ENCODE peak calls at places on chromosomes 5 and 9, in ten cellular contexts. One of them, this sample, is unnamed.

GRCh38 chr9:2605246-2605645 is 16.3 kb upstream of the VLDLR start:
- DNase-seq in Peyer's patch: no peak
- DNase-seq in lung: no peak
- DNase-seq in OCI-LY7: no peak
- DNase-seq in heart left ventricle: no peak
- DNase-seq in dorsolateral prefrontal cortex: no peak
- DNase-seq in tibial artery: no peak
- DNase-seq in CD8-positive, alpha-beta T cell: no peak
- DNase-seq in iPS DF 6.9: no peak
- DNase-seq in Panc1: no peak
- DNase-seq in this sample: no peak

GRCh38 chr9:6229604-6230003 is 14.0 kb downstream of the IL33 start:
- DNase-seq in Panc1: no peak
- DNase-seq in OCI-LY7: no peak
- DNase-seq in iPS DF 6.9: no peak
- DNase-seq in lung: no peak
- DNase-seq in heart left ventricle: no peak
- DNase-seq in tibial artery: no peak
- DNase-seq in dorsolateral prefrontal cortex: no peak
- DNase-seq in Peyer's patch: no peak
- DNase-seq in CD8-positive, alpha-beta T cell: no peak
- DNase-seq in this sample: no peak

GRCh38 chr5:24598926-24599325 is 45.9 kb downstream of the CDH10 start:
- DNase-seq in iPS DF 6.9: no peak
- DNase-seq in Peyer's patch: no peak
- DNase-seq in OCI-LY7: no peak
- DNase-seq in lung: no peak
- DNase-seq in heart left ventricle: no peak
- DNase-seq in tibial artery: no peak
- DNase-seq in dorsolateral prefrontal cortex: no peak
- DNase-seq in CD8-positive, alpha-beta T cell: no peak
- DNase-seq in Panc1: no peak
- DNase-seq in this sample: no peak

GRCh38 chr5:78816143-78816765 is 167.7 kb upstream of the LHFPL2 start:
- DNase-seq in iPS DF 6.9: no peak
- DNase-seq in Panc1: no peak
- DNase-seq in lung: no peak
- DNase-seq in tibial artery: no peak
- DNase-seq in dorsolateral prefrontal cortex: no peak
- DNase-seq in heart left ventricle: no peak
- DNase-seq in Peyer's patch: no peak
- DNase-seq in OCI-LY7: no peak
- DNase-seq in CD8-positive, alpha-beta T cell: no peak
- DNase-seq in this sample: no peak

GRCh38 chr9:14317667-14318255 is 3.8 kb upstream of the NFIB start:
- DNase-seq in tibial artery: no peak
- DNase-seq in lung: no peak
- DNase-seq in Panc1: no peak
- DNase-seq in dorsolateral prefrontal cortex: no peak
- DNase-seq in Peyer's patch: no peak
- DNase-seq in CD8-positive, alpha-beta T cell: no peak
- DNase-seq in heart left ventricle: no peak
- DNase-seq in OCI-LY7: peak
- DNase-seq in iPS DF 6.9: no peak
- DNase-seq in this sample: no peak

GRCh38 chr5:34666392-34667080 is 10.4 kb downstream of the RAI14 start:
- DNase-seq in Panc1: no peak
- DNase-seq in CD8-positive, alpha-beta T cell: no peak
- DNase-seq in heart left ventricle: no peak
- DNase-seq in tibial artery: no peak
- DNase-seq in OCI-LY7: no peak
- DNase-seq in dorsolateral prefrontal cortex: no peak
- DNase-seq in Peyer's patch: no peak
- DNase-seq in iPS DF 6.9: no peak
- DNase-seq in lung: no peak
- DNase-seq in this sample: no peak

GRCh38 chr5:162410365-162410764 is 342.8 kb downstream of the GABRG2 start:
- DNase-seq in heart left ventricle: no peak
- DNase-seq in OCI-LY7: no peak
- DNase-seq in iPS DF 6.9: no peak
- DNase-seq in Peyer's patch: no peak
- DNase-seq in Panc1: no peak
- DNase-seq in dorsolateral prefrontal cortex: no peak
- DNase-seq in CD8-positive, alpha-beta T cell: no peak
- DNase-seq in tibial artery: no peak
- DNase-seq in lung: no peak
- DNase-seq in this sample: no peak

GRCh38 chr9:109409998-109410397 is 88.1 kb downstream of the PTPN3 start:
- DNase-seq in Peyer's patch: no peak
- DNase-seq in heart left ventricle: no peak
- DNase-seq in lung: no peak
- DNase-seq in tibial artery: no peak
- DNase-seq in CD8-positive, alpha-beta T cell: no peak
- DNase-seq in dorsolateral prefrontal cortex: no peak
- DNase-seq in Panc1: no peak
- DNase-seq in OCI-LY7: no peak
- DNase-seq in iPS DF 6.9: peak
- DNase-seq in this sample: no peak

GRCh38 chr5:36200513-36200912 is 41.2 kb downstream of the NADK2 start:
- DNase-seq in Peyer's patch: no peak
- DNase-seq in Panc1: no peak
- DNase-seq in tibial artery: no peak
- DNase-seq in lung: no peak
- DNase-seq in CD8-positive, alpha-beta T cell: no peak
- DNase-seq in heart left ventricle: no peak
- DNase-seq in iPS DF 6.9: no peak
- DNase-seq in dorsolateral prefrontal cortex: no peak
- DNase-seq in OCI-LY7: no peak
- DNase-seq in this sample: no peak

GRCh38 chr9:29657821-29658220 is 2084.5 kb upstream of the C9orf72 start:
- DNase-seq in dorsolateral prefrontal cortex: no peak
- DNase-seq in CD8-positive, alpha-beta T cell: no peak
- DNase-seq in lung: no peak
- DNase-seq in Peyer's patch: no peak
- DNase-seq in Panc1: no peak
- DNase-seq in tibial artery: no peak
- DNase-seq in heart left ventricle: no peak
- DNase-seq in OCI-LY7: no peak
- DNase-seq in iPS DF 6.9: no peak
- DNase-seq in this sample: no peak

GRCh38 chr9:137172907-137173794 is 1.3 kb upstream of the TMEM210 start:
- DNase-seq in dorsolateral prefrontal cortex: no peak
- DNase-seq in heart left ventricle: no peak
- DNase-seq in Panc1: no peak
- DNase-seq in iPS DF 6.9: no peak
- DNase-seq in CD8-positive, alpha-beta T cell: no peak
- DNase-seq in OCI-LY7: no peak
- DNase-seq in tibial artery: no peak
- DNase-seq in lung: no peak
- DNase-seq in Peyer's patch: no peak
- DNase-seq in this sample: no peak

GRCh38 chr5:179313849-179314521 is 31.3 kb downstream of the ADAMTS2 start:
- DNase-seq in lung: peak
- DNase-seq in heart left ventricle: peak
- DNase-seq in tibial artery: peak
- DNase-seq in OCI-LY7: no peak
- DNase-seq in dorsolateral prefrontal cortex: peak
- DNase-seq in iPS DF 6.9: no peak
- DNase-seq in Panc1: no peak
- DNase-seq in Peyer's patch: peak
- DNase-seq in CD8-positive, alpha-beta T cell: no peak
- DNase-seq in this sample: peak

GRCh38 chr9:71857159-71857558 is 53.8 kb downstream of the ABHD17B start:
- DNase-seq in CD8-positive, alpha-beta T cell: no peak
- DNase-seq in heart left ventricle: no peak
- DNase-seq in Panc1: no peak
- DNase-seq in dorsolateral prefrontal cortex: no peak
- DNase-seq in OCI-LY7: no peak
- DNase-seq in iPS DF 6.9: no peak
- DNase-seq in Peyer's patch: no peak
- DNase-seq in lung: no peak
- DNase-seq in tibial artery: no peak
- DNase-seq in this sample: no peak

GRCh38 chr9:124675261-124676158 is 95.6 kb downstream of the NR6A1 start:
- DNase-seq in dorsolateral prefrontal cortex: no peak
- DNase-seq in CD8-positive, alpha-beta T cell: no peak
- DNase-seq in tibial artery: no peak
- DNase-seq in Panc1: no peak
- DNase-seq in iPS DF 6.9: no peak
- DNase-seq in Peyer's patch: no peak
- DNase-seq in OCI-LY7: no peak
- DNase-seq in heart left ventricle: no peak
- DNase-seq in lung: no peak
- DNase-seq in this sample: no peak

DNA sequence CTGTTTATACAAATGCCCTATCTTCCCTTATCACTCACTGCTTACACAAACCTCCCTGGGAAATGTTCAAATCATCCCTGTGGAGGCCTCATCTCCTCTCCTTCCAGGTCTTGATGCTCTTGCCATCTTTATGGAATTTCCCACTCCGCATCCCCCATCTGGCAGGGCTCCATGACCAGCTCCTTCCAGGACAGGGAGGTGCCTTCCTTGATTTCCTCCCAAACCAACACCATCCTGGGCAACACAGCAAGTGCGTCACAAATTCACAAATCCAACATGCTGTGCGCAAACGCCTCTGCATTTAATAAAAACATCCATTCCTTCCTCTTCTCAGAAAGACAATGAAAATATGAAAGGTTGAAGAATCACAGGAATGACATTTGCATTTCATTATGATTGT is 51.7 kb downstream of the EPB41L4A start:
- DNase-seq in OCI-LY7: no peak
- DNase-seq in heart left ventricle: peak
- DNase-seq in dorsolateral prefrontal cortex: no peak
- DNase-seq in lung: no peak
- DNase-seq in Peyer's patch: no peak
- DNase-seq in iPS DF 6.9: no peak
- DNase-seq in Panc1: no peak
- DNase-seq in tibial artery: no peak
- DNase-seq in CD8-positive, alpha-beta T cell: no peak
- DNase-seq in this sample: no peak
- H3K27ac ChIP-seq in OCI-LY7: no peak
- H3K27ac ChIP-seq in heart left ventricle: no peak
- H3K27ac ChIP-seq in dorsolateral prefrontal cortex: no peak
- H3K27ac ChIP-seq in lung: no peak
- H3K27ac ChIP-seq in Peyer's patch: no peak
- H3K27ac ChIP-seq in iPS DF 6.9: no peak
- H3K27ac ChIP-seq in Panc1: no peak
- H3K27ac ChIP-seq in tibial artery: no peak
- H3K27ac ChIP-seq in CD8-positive, alpha-beta T cell: no peak
- H3K27ac ChIP-seq in this sample: no peak

GRCh38 chr5:15502208-15502607 is 2.2 kb downstream of the FBXL7 start:
- DNase-seq in Peyer's patch: no peak
- DNase-seq in tibial artery: no peak
- DNase-seq in lung: no peak
- DNase-seq in Panc1: no peak
- DNase-seq in OCI-LY7: no peak
- DNase-seq in CD8-positive, alpha-beta T cell: no peak
- DNase-seq in iPS DF 6.9: no peak
- DNase-seq in heart left ventricle: no peak
- DNase-seq in dorsolateral prefrontal cortex: no peak
- DNase-seq in this sample: no peak

GRCh38 chr5:15501057-15501791 is 1.2 kb downstream of the FBXL7 start:
- DNase-seq in tibial artery: no peak
- DNase-seq in heart left ventricle: peak
- DNase-seq in iPS DF 6.9: no peak
- DNase-seq in OCI-LY7: no peak
- DNase-seq in Peyer's patch: no peak
- DNase-seq in lung: no peak
- DNase-seq in dorsolateral prefrontal cortex: peak
- DNase-seq in Panc1: no peak
- DNase-seq in CD8-positive, alpha-beta T cell: no peak
- DNase-seq in this sample: no peak

GRCh38 chr5:15499528-15500325 is at the start of gene FBXL7:
- DNase-seq in heart left ventricle: peak
- DNase-seq in CD8-positive, alpha-beta T cell: no peak
- DNase-seq in Panc1: no peak
- DNase-seq in dorsolateral prefrontal cortex: peak
- DNase-seq in iPS DF 6.9: no peak
- DNase-seq in OCI-LY7: no peak
- DNase-seq in tibial artery: peak
- DNase-seq in lung: peak
- DNase-seq in Peyer's patch: peak
- DNase-seq in this sample: peak

GRCh38 chr5:15496886-15497285 is 3.1 kb upstream of the FBXL7 start:
- DNase-seq in iPS DF 6.9: no peak
- DNase-seq in Peyer's patch: no peak
- DNase-seq in dorsolateral prefrontal cortex: no peak
- DNase-seq in CD8-positive, alpha-beta T cell: no peak
- DNase-seq in lung: no peak
- DNase-seq in Panc1: no peak
- DNase-seq in heart left ventricle: no peak
- DNase-seq in tibial artery: no peak
- DNase-seq in OCI-LY7: no peak
- DNase-seq in this sample: no peak

GRCh38 chr5:15500326-15500958 is 462 bp downstream of the FBXL7 start:
- DNase-seq in Panc1: no peak
- DNase-seq in Peyer's patch: peak
- DNase-seq in OCI-LY7: no peak
- DNase-seq in heart left ventricle: peak
- DNase-seq in CD8-positive, alpha-beta T cell: no peak
- DNase-seq in dorsolateral prefrontal cortex: peak
- DNase-seq in iPS DF 6.9: no peak
- DNase-seq in lung: peak
- DNase-seq in tibial artery: peak
- DNase-seq in this sample: no peak
- H3K4me3 ChIP-seq in Panc1: no peak
- H3K4me3 ChIP-seq in Peyer's patch: peak
- H3K4me3 ChIP-seq in OCI-LY7: no peak
- H3K4me3 ChIP-seq in heart left ventricle: peak
- H3K4me3 ChIP-seq in CD8-positive, alpha-beta T cell: no peak
- H3K4me3 ChIP-seq in dorsolateral prefrontal cortex: peak
- H3K4me3 ChIP-seq in iPS DF 6.9: peak
- H3K4me3 ChIP-seq in lung: peak
- H3K4me3 ChIP-seq in tibial artery: peak
- H3K4me3 ChIP-seq in this sample: peak

GRCh38 chr9:31325778-31326177 is 1058.7 kb upstream of the ACO1 start:
- DNase-seq in heart left ventricle: no peak
- DNase-seq in iPS DF 6.9: no peak
- DNase-seq in Peyer's patch: no peak
- DNase-seq in OCI-LY7: no peak
- DNase-seq in tibial artery: no peak
- DNase-seq in dorsolateral prefrontal cortex: no peak
- DNase-seq in CD8-positive, alpha-beta T cell: no peak
- DNase-seq in Panc1: no peak
- DNase-seq in lung: no peak
- DNase-seq in this sample: no peak
- H3K27ac ChIP-seq in heart left ventricle: no peak
- H3K27ac ChIP-seq in iPS DF 6.9: no peak
- H3K27ac ChIP-seq in Peyer's patch: no peak
- H3K27ac ChIP-seq in OCI-LY7: no peak
- H3K27ac ChIP-seq in tibial artery: no peak
- H3K27ac ChIP-seq in dorsolateral prefrontal cortex: no peak
- H3K27ac ChIP-seq in CD8-positive, alpha-beta T cell: no peak
- H3K27ac ChIP-seq in Panc1: no peak
- H3K27ac ChIP-seq in lung: no peak
- H3K27ac ChIP-seq in this sample: no peak

DNA sequence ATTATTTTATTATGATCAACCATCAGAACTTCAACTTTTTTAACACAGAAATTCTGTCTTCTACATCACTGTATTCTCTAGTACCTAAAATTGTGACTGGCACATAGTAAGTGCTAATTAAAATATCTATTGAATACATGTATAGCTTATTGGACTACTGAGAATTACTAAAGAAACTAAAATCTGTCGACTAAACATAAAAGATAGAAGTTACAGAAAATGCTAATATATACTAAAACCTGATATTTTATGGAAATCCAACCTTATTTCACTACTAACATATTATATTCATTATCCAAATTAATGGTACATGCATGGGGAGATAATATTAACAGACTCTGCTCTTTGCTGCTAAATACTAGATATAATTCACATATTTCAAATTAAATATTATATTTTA is 153.6 kb downstream of the DTWD2 start:
- DNase-seq in Panc1: no peak
- DNase-seq in tibial artery: no peak
- DNase-seq in iPS DF 6.9: no peak
- DNase-seq in Peyer's patch: no peak
- DNase-seq in dorsolateral prefrontal cortex: no peak
- DNase-seq in lung: no peak
- DNase-seq in CD8-positive, alpha-beta T cell: no peak
- DNase-seq in OCI-LY7: no peak
- DNase-seq in heart left ventricle: no peak
- DNase-seq in this sample: no peak
- H3K4me3 ChIP-seq in Panc1: no peak
- H3K4me3 ChIP-seq in tibial artery: no peak
- H3K4me3 ChIP-seq in iPS DF 6.9: no peak
- H3K4me3 ChIP-seq in Peyer's patch: no peak
- H3K4me3 ChIP-seq in dorsolateral prefrontal cortex: no peak
- H3K4me3 ChIP-seq in lung: no peak
- H3K4me3 ChIP-seq in CD8-positive, alpha-beta T cell: no peak
- H3K4me3 ChIP-seq in OCI-LY7: no peak
- H3K4me3 ChIP-seq in heart left ventricle: no peak
- H3K4me3 ChIP-seq in this sample: no peak